ENCODE peak calls at places on chromosomes 11 and 22, in eight cellular contexts. X is neural progenitor cell, E is mammary epithelial cell, P is right cardiac atrium, V is tibial nerve, H is trophoblast cell, I is GM23338, K is adipocyte. Z is an unnamed sample. For H3K4me1, the result is how much of the 10 kb centered on the place peaks cover.

GRCh38 chr11:79438631-79439429 is 2.0 kb downstream of the TENM4 start:
- DNase-seq in K (peak), E (peak), H (no peak), I (peak), V (peak), P (peak), X (peak), Z (no peak)

GRCh38 chr22:33971561-33971961 is 51.3 kb upstream of the LARGE1 start:
- DNase-seq in I (no peak), X (peak), P (no peak), V (peak), K (no peak), H (no peak), E (peak), Z (no peak)

GRCh38 chr11:8026982-8027381 is 39.8 kb downstream of the EIF3F start:
- DNase-seq in E (no peak), K (no peak), V (no peak), H (no peak), X (no peak), I (no peak), P (no peak), Z (no peak)

GRCh38 chr11:5737672-5738071 is 1.4 kb downstream of the OR56B1 start:
- DNase-seq in E (no peak), K (no peak), I (no peak), P (no peak), V (no peak), H (no peak), X (no peak), Z (no peak)

GRCh38 chr11:79437274-79437980 is 3.4 kb downstream of the TENM4 start:
- DNase-seq in V (peak), I (peak), K (peak), X (peak), E (peak), P (peak), H (peak), Z (peak)

GRCh38 chr22:50626314-50626855 is 1.6 kb downstream of the ARSA start:
- DNase-seq in V (no peak), K (no peak), I (no peak), E (no peak), P (peak), H (no peak), X (no peak), Z (no peak)

GRCh38 chr11:102780491-102780918 is at the start of gene MMP10:
- DNase-seq in P (no peak), V (no peak), I (peak), X (peak), E (peak), H (no peak), K (peak), Z (no peak)

GRCh38 chr11:12418019-12418611 is 40.7 kb downstream of the PARVA start:
- DNase-seq in P (no peak), I (peak), X (no peak), K (peak), H (peak), E (peak), V (no peak), Z (no peak)

GRCh38 chr22:28375761-28376534 is 303.7 kb downstream of the TTC28 start:
- DNase-seq in K (peak), V (no peak), X (no peak), P (no peak), E (no peak), I (no peak), H (no peak), Z (no peak)

GRCh38 chr11:127003260-127003981 is 2.9 kb upstream of the KIRREL3 start:
- DNase-seq in V (no peak), X (peak), H (peak), I (peak), K (peak), E (peak), P (peak), Z (no peak)

GRCh38 chr11:121453589-121454299 is 977 bp upstream of the SORL1-AS1 start:
- DNase-seq in E (no peak), X (no peak), I (no peak), V (no peak), H (no peak), P (no peak), K (no peak), Z (no peak)

GRCh38 chr11:121451982-121452608 is at the start of gene SORL1:
- DNase-seq in V (peak), I (peak), K (peak), X (peak), P (peak), H (peak), E (peak), Z (peak)

GRCh38 chr11:121451178-121451981 is 734 bp upstream of the SORL1 start:
- DNase-seq in I (no peak), H (no peak), E (no peak), X (no peak), V (no peak), P (no peak), K (no peak), Z (no peak)

GRCh38 chr11:121450424-121450823 is 1.7 kb upstream of the SORL1 start:
- DNase-seq in K (no peak), H (no peak), P (no peak), E (no peak), X (no peak), I (no peak), V (no peak), Z (no peak)

GRCh38 chr11:121452609-121453150 is at the start of gene SORL1-AS1:
- DNase-seq in P (no peak), X (peak), I (peak), H (no peak), E (peak), V (no peak), K (no peak), Z (no peak)
- H3K4me3 ChIP-seq in P (peak), X (peak), I (peak), H (peak), E (peak), V (peak), K (peak), Z (peak)

DNA sequence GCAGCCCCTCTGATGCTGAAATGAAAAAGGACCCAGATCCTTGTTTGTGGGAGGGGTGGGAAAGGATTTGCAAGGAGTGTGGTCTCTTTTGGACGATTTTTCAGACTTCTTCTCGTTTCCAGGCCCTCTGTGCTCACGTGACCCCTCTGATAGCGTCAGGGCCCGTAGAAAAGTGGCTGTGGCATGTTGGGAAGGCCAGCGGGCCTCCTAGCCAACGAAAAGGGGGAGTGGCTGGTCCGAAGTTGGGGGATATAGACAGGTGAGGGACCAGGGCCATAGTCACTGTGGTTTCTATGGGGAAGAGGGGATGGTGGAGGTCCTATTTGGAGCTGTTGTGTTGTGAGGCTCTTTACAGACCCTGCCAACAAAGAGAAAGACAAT is 6.6 kb downstream of the PARVB start:
- DNase-seq in K (no peak), P (no peak), E (no peak), I (no peak), H (no peak), V (no peak), X (no peak), Z (peak)
- H3K4me1 ChIP-seq in K (under half), P (under half), E (under half), I (under half), H (under half), V (under half), X (under half), Z (half or more)

GRCh38 chr22:39953101-39953500 is 7.1 kb upstream of the TMA7B start:
- DNase-seq in V (no peak), P (no peak), K (no peak), E (no peak), H (no peak), X (no peak), I (no peak), Z (no peak)
- H3K4me3 ChIP-seq in V (no peak), P (no peak), K (no peak), E (no peak), H (no peak), X (no peak), I (no peak), Z (no peak)

DNA sequence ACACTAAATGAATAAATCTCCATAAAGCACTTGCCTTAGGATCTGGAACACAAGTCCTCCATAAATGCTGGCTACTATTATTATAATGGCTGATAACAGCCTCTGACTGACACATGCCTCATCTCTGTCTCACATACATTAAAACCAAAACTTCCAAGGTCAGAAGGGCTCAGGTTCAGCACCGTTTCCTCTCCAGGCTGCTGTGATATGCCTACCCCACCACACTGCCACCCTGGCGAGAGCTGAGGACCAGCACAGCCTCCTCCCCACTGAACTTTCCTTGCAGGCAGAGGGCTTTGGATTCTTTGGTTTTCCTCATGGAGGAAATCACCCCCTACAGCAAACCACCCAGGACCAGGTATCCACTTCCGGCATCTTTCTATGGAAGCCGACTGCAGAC is 112.8 kb downstream of the ABTB2 start:
- DNase-seq in H (no peak), I (no peak), P (no peak), X (no peak), E (no peak), V (no peak), K (no peak), Z (no peak)
- H3K4me1 ChIP-seq in H (under half), I (under half), P (under half), X (under half), E (under half), V (under half), K (under half), Z (under half)

GRCh38 chr11:63491240-63491587 is 247 bp upstream of the PLAAT5 start:
- DNase-seq in I (no peak), E (no peak), P (no peak), V (no peak), K (no peak), X (no peak), H (no peak), Z (no peak)

GRCh38 chr11:63488789-63489188 is 2.2 kb downstream of the PLAAT5 start:
- DNase-seq in K (peak), P (no peak), I (no peak), X (no peak), H (no peak), E (no peak), V (no peak), Z (no peak)

GRCh38 chr11:63489879-63490278 is 1.1 kb downstream of the PLAAT5 start:
- DNase-seq in X (peak), E (no peak), P (no peak), I (peak), K (peak), H (no peak), V (no peak), Z (no peak)

GRCh38 chr11:63490551-63491239 is at the start of gene PLAAT5:
- DNase-seq in H (no peak), K (peak), I (peak), P (peak), V (no peak), E (no peak), X (peak), Z (peak)

GRCh38 chr11:63485777-63486176 is 5.2 kb downstream of the PLAAT5 start:
- DNase-seq in P (no peak), I (no peak), V (no peak), H (no peak), X (no peak), K (no peak), E (no peak), Z (no peak)
- H3K4me3 ChIP-seq in P (no peak), I (no peak), V (no peak), H (no peak), X (no peak), K (no peak), E (no peak), Z (no peak)

GRCh38 chr11:128904303-128904871 is 13.2 kb downstream of the KCNJ5 start:
- DNase-seq in H (no peak), X (peak), K (no peak), E (no peak), I (peak), P (no peak), V (no peak), Z (no peak)
- H3K4me1 ChIP-seq in H (under half), X (under half), K (under half), E (half or more), I (under half), P (under half), V (under half), Z (under half)